ENCODE peak calls at places on chromosomes 12 and 14, in eight cellular contexts. One of them, this sample, is unnamed.

GRCh38 chr14:58777541-58777979 is 139.8 kb downstream of the DACT1 start:
- DNase-seq in endodermal cell: no peak
- DNase-seq in effector memory CD4-positive, alpha-beta T cell: no peak
- DNase-seq in cardiac muscle cell: no peak
- DNase-seq in mammary epithelial cell: no peak
- DNase-seq in adipocyte: no peak
- DNase-seq in transverse colon: no peak
- DNase-seq in psoas muscle: no peak
- DNase-seq in this sample: no peak

GRCh38 chr14:51852541-51852940 is 7.9 kb upstream of the GNG2 start:
- DNase-seq in transverse colon: no peak
- DNase-seq in psoas muscle: no peak
- DNase-seq in endodermal cell: no peak
- DNase-seq in effector memory CD4-positive, alpha-beta T cell: no peak
- DNase-seq in mammary epithelial cell: no peak
- DNase-seq in cardiac muscle cell: no peak
- DNase-seq in adipocyte: peak; percentile 73
- DNase-seq in this sample: no peak

GRCh38 chr12:17028348-17028747 is 422.4 kb upstream of the LMO3 start:
- DNase-seq in psoas muscle: no peak
- DNase-seq in cardiac muscle cell: no peak
- DNase-seq in adipocyte: no peak
- DNase-seq in mammary epithelial cell: no peak
- DNase-seq in transverse colon: no peak
- DNase-seq in effector memory CD4-positive, alpha-beta T cell: no peak
- DNase-seq in endodermal cell: peak; percentile 77
- DNase-seq in this sample: no peak

GRCh38 chr14:64812412-64812811 is 67.3 kb downstream of the SPTB start:
- DNase-seq in transverse colon: peak; percentile 80
- DNase-seq in adipocyte: no peak
- DNase-seq in mammary epithelial cell: peak; percentile 61
- DNase-seq in effector memory CD4-positive, alpha-beta T cell: peak; percentile 29
- DNase-seq in cardiac muscle cell: peak; percentile 20
- DNase-seq in endodermal cell: peak; percentile 81
- DNase-seq in psoas muscle: peak; percentile 52
- DNase-seq in this sample: no peak

GRCh38 chr14:54465654-54466053 is 23.1 kb downstream of the GMFB start:
- DNase-seq in psoas muscle: no peak
- DNase-seq in cardiac muscle cell: peak; percentile 32
- DNase-seq in transverse colon: no peak
- DNase-seq in effector memory CD4-positive, alpha-beta T cell: no peak
- DNase-seq in endodermal cell: no peak
- DNase-seq in mammary epithelial cell: no peak
- DNase-seq in adipocyte: no peak
- DNase-seq in this sample: no peak

GRCh38 chr12:123390415-123391093 is 6.6 kb downstream of the KMT5A start:
- DNase-seq in endodermal cell: no peak
- DNase-seq in psoas muscle: no peak
- DNase-seq in cardiac muscle cell: no peak
- DNase-seq in mammary epithelial cell: no peak
- DNase-seq in transverse colon: no peak
- DNase-seq in effector memory CD4-positive, alpha-beta T cell: no peak
- DNase-seq in adipocyte: peak; percentile 22
- DNase-seq in this sample: no peak

GRCh38 chr12:103504606-103505005 is 8.8 kb upstream of the C12orf42 start:
- DNase-seq in mammary epithelial cell: no peak
- DNase-seq in cardiac muscle cell: no peak
- DNase-seq in effector memory CD4-positive, alpha-beta T cell: no peak
- DNase-seq in endodermal cell: no peak
- DNase-seq in transverse colon: no peak
- DNase-seq in psoas muscle: no peak
- DNase-seq in adipocyte: no peak
- DNase-seq in this sample: no peak

GRCh38 chr12:124259168-124260066 is 35.5 kb upstream of the RFLNA start:
- DNase-seq in mammary epithelial cell: peak; percentile 19
- DNase-seq in transverse colon: no peak
- DNase-seq in adipocyte: no peak
- DNase-seq in psoas muscle: no peak
- DNase-seq in cardiac muscle cell: no peak
- DNase-seq in endodermal cell: no peak
- DNase-seq in effector memory CD4-positive, alpha-beta T cell: no peak
- DNase-seq in this sample: no peak

GRCh38 chr12:57158186-57158585 is 10.8 kb upstream of the LRP1-AS start:
- DNase-seq in psoas muscle: no peak
- DNase-seq in cardiac muscle cell: no peak
- DNase-seq in endodermal cell: no peak
- DNase-seq in adipocyte: no peak
- DNase-seq in transverse colon: no peak
- DNase-seq in effector memory CD4-positive, alpha-beta T cell: no peak
- DNase-seq in mammary epithelial cell: no peak
- DNase-seq in this sample: no peak

GRCh38 chr14:50210074-50210473 is 21.3 kb downstream of the SOS2 start:
- DNase-seq in transverse colon: no peak
- DNase-seq in effector memory CD4-positive, alpha-beta T cell: no peak
- DNase-seq in adipocyte: no peak
- DNase-seq in endodermal cell: no peak
- DNase-seq in cardiac muscle cell: no peak
- DNase-seq in psoas muscle: no peak
- DNase-seq in mammary epithelial cell: no peak
- DNase-seq in this sample: no peak

GRCh38 chr14:90629471-90629870 is 186.8 kb downstream of the TTC7B start:
- DNase-seq in transverse colon: no peak
- DNase-seq in adipocyte: no peak
- DNase-seq in effector memory CD4-positive, alpha-beta T cell: no peak
- DNase-seq in endodermal cell: no peak
- DNase-seq in psoas muscle: no peak
- DNase-seq in cardiac muscle cell: no peak
- DNase-seq in mammary epithelial cell: no peak
- DNase-seq in this sample: no peak

GRCh38 chr12:31003861-31004640 is 69.6 kb upstream of the DDX11 start:
- DNase-seq in cardiac muscle cell: no peak
- DNase-seq in adipocyte: no peak
- DNase-seq in psoas muscle: no peak
- DNase-seq in mammary epithelial cell: no peak
- DNase-seq in endodermal cell: no peak
- DNase-seq in effector memory CD4-positive, alpha-beta T cell: no peak
- DNase-seq in transverse colon: no peak
- DNase-seq in this sample: no peak

GRCh38 chr12:45833401-45833800 is 103.9 kb downstream of the ARID2 start:
- DNase-seq in effector memory CD4-positive, alpha-beta T cell: no peak
- DNase-seq in transverse colon: no peak
- DNase-seq in cardiac muscle cell: peak; percentile 2
- DNase-seq in endodermal cell: no peak
- DNase-seq in mammary epithelial cell: no peak
- DNase-seq in adipocyte: no peak
- DNase-seq in psoas muscle: no peak
- DNase-seq in this sample: no peak

GRCh38 chr12:51419473-51420228 is 5.0 kb upstream of the SLC4A8 start:
- DNase-seq in adipocyte: no peak
- DNase-seq in endodermal cell: peak; percentile 63
- DNase-seq in transverse colon: no peak
- DNase-seq in effector memory CD4-positive, alpha-beta T cell: no peak
- DNase-seq in cardiac muscle cell: peak; percentile 18
- DNase-seq in mammary epithelial cell: no peak
- DNase-seq in psoas muscle: no peak
- DNase-seq in this sample: no peak

GRCh38 chr14:87992349-87992719 is 648 bp downstream of the GALC start:
- DNase-seq in cardiac muscle cell: no peak
- DNase-seq in psoas muscle: peak; percentile 12
- DNase-seq in effector memory CD4-positive, alpha-beta T cell: no peak
- DNase-seq in endodermal cell: no peak
- DNase-seq in transverse colon: no peak
- DNase-seq in mammary epithelial cell: peak; percentile 2
- DNase-seq in adipocyte: no peak
- DNase-seq in this sample: no peak

GRCh38 chr12:76490763-76491162 is 68.8 kb downstream of the OSBPL8 start:
- DNase-seq in adipocyte: no peak
- DNase-seq in effector memory CD4-positive, alpha-beta T cell: no peak
- DNase-seq in transverse colon: no peak
- DNase-seq in endodermal cell: no peak
- DNase-seq in cardiac muscle cell: no peak
- DNase-seq in mammary epithelial cell: no peak
- DNase-seq in psoas muscle: no peak
- DNase-seq in this sample: no peak

GRCh38 chr14:21989090-21989489 is 315.5 kb upstream of the OR4E1 start:
- DNase-seq in mammary epithelial cell: no peak
- DNase-seq in endodermal cell: no peak
- DNase-seq in cardiac muscle cell: no peak
- DNase-seq in psoas muscle: no peak
- DNase-seq in adipocyte: no peak
- DNase-seq in effector memory CD4-positive, alpha-beta T cell: no peak
- DNase-seq in transverse colon: no peak
- DNase-seq in this sample: no peak

GRCh38 chr14:32074887-32075572 is 2.1 kb upstream of the ARHGAP5 start:
- DNase-seq in adipocyte: no peak
- DNase-seq in psoas muscle: no peak
- DNase-seq in endodermal cell: no peak
- DNase-seq in transverse colon: no peak
- DNase-seq in mammary epithelial cell: peak; percentile 11
- DNase-seq in cardiac muscle cell: no peak
- DNase-seq in effector memory CD4-positive, alpha-beta T cell: no peak
- DNase-seq in this sample: no peak

GRCh38 chr12:132600048-132601032 is 10.0 kb downstream of the LRCOL1 start:
- DNase-seq in effector memory CD4-positive, alpha-beta T cell: peak; percentile 11
- DNase-seq in endodermal cell: peak; percentile 96
- DNase-seq in transverse colon: peak; percentile 71
- DNase-seq in psoas muscle: peak; percentile 70
- DNase-seq in mammary epithelial cell: peak; percentile 53
- DNase-seq in adipocyte: peak; percentile 65
- DNase-seq in cardiac muscle cell: peak; percentile 84
- DNase-seq in this sample: peak; percentile 62

GRCh38 chr14:99475179-99475578 is 5.5 kb downstream of the SETD3 start:
- DNase-seq in mammary epithelial cell: no peak
- DNase-seq in effector memory CD4-positive, alpha-beta T cell: no peak
- DNase-seq in adipocyte: peak; percentile 15
- DNase-seq in transverse colon: no peak
- DNase-seq in endodermal cell: peak; percentile 53
- DNase-seq in cardiac muscle cell: peak; percentile 36
- DNase-seq in psoas muscle: no peak
- DNase-seq in this sample: no peak

GRCh38 chr12:130334937-130335336 is 2.8 kb upstream of the PIWIL1 start:
- DNase-seq in transverse colon: no peak
- DNase-seq in adipocyte: no peak
- DNase-seq in mammary epithelial cell: peak; percentile 1
- DNase-seq in cardiac muscle cell: no peak
- DNase-seq in endodermal cell: peak; percentile 78
- DNase-seq in effector memory CD4-positive, alpha-beta T cell: no peak
- DNase-seq in psoas muscle: no peak
- DNase-seq in this sample: no peak

DNA sequence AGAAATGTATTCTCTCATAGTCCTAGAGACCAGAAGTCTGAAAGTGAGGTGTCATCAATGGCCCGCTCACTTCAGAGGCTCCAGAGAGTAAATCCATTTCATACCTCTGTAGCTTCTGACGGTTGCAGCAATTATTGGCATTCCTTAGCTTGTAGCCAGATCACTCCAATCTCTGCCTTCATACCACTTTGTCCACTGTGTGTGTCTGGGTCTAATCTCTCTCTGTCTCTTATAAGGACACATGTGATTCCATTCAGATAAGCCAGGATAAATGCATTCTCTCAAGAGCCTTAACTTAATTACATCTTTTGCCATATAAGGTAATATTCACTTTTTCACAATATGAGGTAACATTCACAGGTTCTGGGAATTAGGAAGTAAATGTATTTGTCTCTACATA is 365.7 kb downstream of the GXYLT1 start:
- DNase-seq in transverse colon: no peak
- DNase-seq in adipocyte: no peak
- DNase-seq in effector memory CD4-positive, alpha-beta T cell: no peak
- DNase-seq in endodermal cell: no peak
- DNase-seq in cardiac muscle cell: no peak
- DNase-seq in mammary epithelial cell: no peak
- DNase-seq in psoas muscle: no peak
- DNase-seq in this sample: no peak
- H3K4me3 ChIP-seq in transverse colon: no peak overlapping the region
- H3K4me3 ChIP-seq in adipocyte: no peak overlapping the region
- H3K4me3 ChIP-seq in effector memory CD4-positive, alpha-beta T cell: no peak overlapping the region
- H3K4me3 ChIP-seq in endodermal cell: no peak overlapping the region
- H3K4me3 ChIP-seq in cardiac muscle cell: no peak overlapping the region
- H3K4me3 ChIP-seq in mammary epithelial cell: no peak overlapping the region
- H3K4me3 ChIP-seq in psoas muscle: no peak overlapping the region
- H3K4me3 ChIP-seq in this sample: no peak overlapping the region

GRCh38 chr14:56098021-56098420 is 20.2 kb upstream of the PELI2 start:
- DNase-seq in effector memory CD4-positive, alpha-beta T cell: no peak
- DNase-seq in mammary epithelial cell: no peak
- DNase-seq in adipocyte: no peak
- DNase-seq in cardiac muscle cell: no peak
- DNase-seq in transverse colon: no peak
- DNase-seq in endodermal cell: no peak
- DNase-seq in psoas muscle: no peak
- DNase-seq in this sample: no peak
- H3K4me1 ChIP-seq in effector memory CD4-positive, alpha-beta T cell: no peaks in the 10 kb centered on the region
- H3K4me1 ChIP-seq in mammary epithelial cell: no peaks in the 10 kb centered on the region
- H3K4me1 ChIP-seq in adipocyte: no peaks in the 10 kb centered on the region
- H3K4me1 ChIP-seq in cardiac muscle cell: peaks cover 19% of the 10 kb centered on the region
- H3K4me1 ChIP-seq in transverse colon: no peaks in the 10 kb centered on the region
- H3K4me1 ChIP-seq in endodermal cell: peaks cover 15% of the 10 kb centered on the region
- H3K4me1 ChIP-seq in psoas muscle: no peaks in the 10 kb centered on the region
- H3K4me1 ChIP-seq in this sample: no peaks in the 10 kb centered on the region

GRCh38 chr14:24137529-24138395 is 1.8 kb downstream of the PSME1 start:
- DNase-seq in mammary epithelial cell: no peak
- DNase-seq in endodermal cell: no peak
- DNase-seq in cardiac muscle cell: no peak
- DNase-seq in transverse colon: no peak
- DNase-seq in psoas muscle: no peak
- DNase-seq in effector memory CD4-positive, alpha-beta T cell: no peak
- DNase-seq in adipocyte: no peak
- DNase-seq in this sample: no peak
- H3K4me3 ChIP-seq in mammary epithelial cell: no peak overlapping the region
- H3K4me3 ChIP-seq in endodermal cell: peak overlapping the region; percentile 79
- H3K4me3 ChIP-seq in cardiac muscle cell: no peak overlapping the region
- H3K4me3 ChIP-seq in transverse colon: no peak overlapping the region
- H3K4me3 ChIP-seq in psoas muscle: peak overlapping the region; percentile 100
- H3K4me3 ChIP-seq in effector memory CD4-positive, alpha-beta T cell: no peak overlapping the region
- H3K4me3 ChIP-seq in adipocyte: no peak overlapping the region
- H3K4me3 ChIP-seq in this sample: no peak overlapping the region

GRCh38 chr12:54025507-54026393 is 2.5 kb upstream of the HOXC6 start:
- DNase-seq in effector memory CD4-positive, alpha-beta T cell: no peak
- DNase-seq in adipocyte: no peak
- DNase-seq in psoas muscle: no peak
- DNase-seq in mammary epithelial cell: no peak
- DNase-seq in transverse colon: no peak
- DNase-seq in cardiac muscle cell: no peak
- DNase-seq in endodermal cell: peak; percentile 66
- DNase-seq in this sample: no peak

GRCh38 chr12:54021432-54022013 is 6.7 kb upstream of the HOXC6 start:
- DNase-seq in adipocyte: peak; percentile 20
- DNase-seq in mammary epithelial cell: peak; percentile 86
- DNase-seq in psoas muscle: peak; percentile 57
- DNase-seq in effector memory CD4-positive, alpha-beta T cell: no peak
- DNase-seq in endodermal cell: peak; percentile 94
- DNase-seq in transverse colon: no peak
- DNase-seq in cardiac muscle cell: no peak
- DNase-seq in this sample: no peak

GRCh38 chr12:54022960-54023884 is 5.0 kb upstream of the HOXC6 start:
- DNase-seq in cardiac muscle cell: no peak
- DNase-seq in effector memory CD4-positive, alpha-beta T cell: no peak
- DNase-seq in mammary epithelial cell: no peak
- DNase-seq in transverse colon: no peak
- DNase-seq in adipocyte: no peak
- DNase-seq in psoas muscle: no peak
- DNase-seq in endodermal cell: no peak
- DNase-seq in this sample: no peak

GRCh38 chr12:54024581-54024980 is 3.7 kb upstream of the HOXC6 start:
- DNase-seq in effector memory CD4-positive, alpha-beta T cell: no peak
- DNase-seq in adipocyte: no peak
- DNase-seq in transverse colon: no peak
- DNase-seq in cardiac muscle cell: no peak
- DNase-seq in mammary epithelial cell: no peak
- DNase-seq in endodermal cell: no peak
- DNase-seq in psoas muscle: no peak
- DNase-seq in this sample: no peak

GRCh38 chr12:54024127-54024526 is 4.1 kb upstream of the HOXC6 start:
- DNase-seq in transverse colon: no peak
- DNase-seq in cardiac muscle cell: no peak
- DNase-seq in endodermal cell: peak; percentile 78
- DNase-seq in mammary epithelial cell: no peak
- DNase-seq in adipocyte: no peak
- DNase-seq in psoas muscle: no peak
- DNase-seq in effector memory CD4-positive, alpha-beta T cell: no peak
- DNase-seq in this sample: no peak
- H3K4me1 ChIP-seq in transverse colon: peaks cover 30% of the 10 kb centered on the region
- H3K4me1 ChIP-seq in cardiac muscle cell: peaks cover 15% of the 10 kb centered on the region
- H3K4me1 ChIP-seq in endodermal cell: no peaks in the 10 kb centered on the region
- H3K4me1 ChIP-seq in mammary epithelial cell: peaks cover 72% of the 10 kb centered on the region
- H3K4me1 ChIP-seq in adipocyte: peaks cover 77% of the 10 kb centered on the region
- H3K4me1 ChIP-seq in psoas muscle: peaks cover 58% of the 10 kb centered on the region
- H3K4me1 ChIP-seq in effector memory CD4-positive, alpha-beta T cell: peaks cover 2% of the 10 kb centered on the region
- H3K4me1 ChIP-seq in this sample: peaks cover 15% of the 10 kb centered on the region